ENCODE peak calls at places on chromosomes 7 and 10, in five cellular contexts. Q is stomach, A is fibroblast of lung, E is AG09309, Y is brain microvascular endothelial cell. V is an unnamed sample.

GRCh38 chr10:24184455-24184854 is 24.5 kb upstream of the KIAA1217 start:
- DNase-seq in E (no peak), Q (no peak), A (no peak), Y (no peak), V (no peak)

GRCh38 chr10:78336402-78336791 is 302.7 kb downstream of the RPS24 start:
- DNase-seq in Y (peak), A (peak), E (peak), Q (peak), V (peak)

GRCh38 chr7:42254217-42254616 is 17.2 kb upstream of the GLI3 start:
- DNase-seq in E (no peak), Q (no peak), A (no peak), Y (no peak), V (no peak)

GRCh38 chr7:148991536-148991935 is 36.8 kb downstream of the PDIA4 start:
- DNase-seq in Q (no peak), Y (no peak), A (no peak), E (no peak), V (no peak)

GRCh38 chr10:1293636-1294440 is 237.7 kb downstream of the WDR37 start:
- DNase-seq in E (no peak), A (no peak), Y (no peak), Q (no peak), V (no peak)

GRCh38 chr10:30581779-30582380 is 47.7 kb downstream of the LYZL2 start:
- DNase-seq in Y (peak), E (no peak), A (peak), Q (no peak), V (peak)

GRCh38 chr7:31776616-31777015 is 89.6 kb downstream of the PPP1R17 start:
- DNase-seq in Y (peak), E (peak), A (peak), Q (no peak), V (peak)

GRCh38 chr10:20089884-20090283 is 273.7 kb downstream of the PLXDC2 start:
- DNase-seq in E (no peak), A (no peak), Q (no peak), Y (no peak), V (no peak)

GRCh38 chr10:17232276-17232987 is 4.4 kb downstream of the VIM start:
- DNase-seq in A (no peak), Y (no peak), Q (no peak), E (no peak), V (no peak)

GRCh38 chr10:120015064-120015463 is 122.5 kb downstream of the SEC23IP start:
- DNase-seq in A (no peak), E (no peak), Q (no peak), Y (no peak), V (no peak)

GRCh38 chr10:86308056-86308455 is 58.5 kb downstream of the GRID1 start:
- DNase-seq in Q (no peak), Y (no peak), E (no peak), A (no peak), V (no peak)

GRCh38 chr7:1505731-1506550 is 1.8 kb upstream of the INTS1 start:
- DNase-seq in Y (no peak), A (no peak), E (no peak), Q (no peak), V (no peak)

GRCh38 chr10:90321132-90321816 is 536.6 kb downstream of the HTR7 start:
- DNase-seq in E (no peak), Q (no peak), A (peak), Y (peak), V (no peak)

GRCh38 chr10:45809829-45810228 is 37.5 kb downstream of the AGAP4 start:
- DNase-seq in A (no peak), E (no peak), Y (no peak), Q (no peak), V (no peak)

GRCh38 chr10:102645388-102645740 is 1.1 kb downstream of the TRIM8 start:
- DNase-seq in E (no peak), A (peak), Y (peak), Q (peak), V (peak)

GRCh38 chr10:93126484-93127052 is 52.9 kb downstream of the CYP26A1 start:
- DNase-seq in E (no peak), Y (no peak), A (no peak), Q (no peak), V (no peak)

GRCh38 chr7:87215051-87215450 is 4.5 kb downstream of the TMEM243 start:
- DNase-seq in Y (no peak), Q (no peak), A (no peak), E (no peak), V (no peak)

GRCh38 chr10:24701447-24701846 is 22.2 kb downstream of the ARHGAP21 start:
- DNase-seq in Y (peak), A (peak), E (no peak), Q (no peak), V (no peak)

GRCh38 chr10:70197235-70197952 is 27.1 kb upstream of the SAR1A start:
- DNase-seq in A (no peak), E (no peak), Q (no peak), Y (no peak), V (no peak)

GRCh38 chr7:3722396-3722846 is 421.4 kb downstream of the SDK1 start:
- DNase-seq in Q (no peak), Y (peak), E (no peak), A (peak), V (no peak)

GRCh38 chr7:2999078-2999500 is 44.6 kb downstream of the CARD11 start:
- DNase-seq in Y (no peak), Q (no peak), E (no peak), A (no peak), V (no peak)

GRCh38 chr7:116400526-116400925 is 99.0 kb upstream of the CAV2 start:
- DNase-seq in Q (no peak), E (no peak), A (no peak), Y (no peak), V (no peak)

GRCh38 chr7:94997547-94997946 is 90.2 kb downstream of the PPP1R9A start:
- DNase-seq in A (no peak), Q (no peak), E (no peak), Y (no peak), V (no peak)

GRCh38 chr10:79081353-79082034 is 12.7 kb downstream of the ZMIZ1 start:
- DNase-seq in E (peak), A (peak), Q (no peak), Y (peak), V (peak)

GRCh38 chr7:92809397-92810241 is 26.8 kb downstream of the CDK6 start:
- DNase-seq in Y (peak), Q (peak), A (peak), E (peak), V (peak)

GRCh38 chr7:74119831-74120230 is 36.2 kb downstream of the LIMK1 start:
- DNase-seq in E (no peak), A (no peak), Y (no peak), Q (no peak), V (no peak)

GRCh38 chr10:111650088-111650487 is 533.5 kb downstream of the GPAM start:
- DNase-seq in Y (no peak), A (no peak), E (no peak), Q (no peak), V (no peak)

DNA sequence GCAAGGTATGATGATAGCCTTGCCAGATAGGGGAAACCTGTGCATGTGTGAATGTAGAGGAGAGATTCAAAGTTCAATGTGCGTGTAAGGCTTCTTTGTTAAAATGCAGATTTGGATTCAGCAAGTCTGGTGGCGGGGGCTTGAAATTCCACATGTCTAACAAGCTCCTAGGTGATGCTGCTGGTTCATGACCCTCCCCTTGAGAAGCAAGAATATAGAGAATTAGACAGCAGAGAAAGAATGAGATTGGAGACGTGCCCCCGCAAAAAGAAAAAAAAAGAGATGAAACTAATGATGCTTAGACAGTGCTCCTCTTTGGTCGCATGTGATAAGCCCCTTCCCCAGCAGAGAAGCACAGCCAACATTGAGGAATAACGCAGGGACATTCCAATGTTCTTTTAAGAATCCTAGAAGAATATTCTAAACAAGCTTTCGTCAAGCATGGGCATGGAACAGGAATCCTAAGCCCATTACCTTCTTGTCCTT is 21.1 kb upstream of the MACC1 start:
- DNase-seq in E (no peak), Q (no peak), Y (no peak), A (no peak), V (no peak)
- H3K4me3 ChIP-seq in E (no peak), Q (no peak), Y (no peak), A (no peak), V (no peak)

GRCh38 chr7:144641389-144642044 is 194.3 kb downstream of the TPK1 start:
- DNase-seq in Q (no peak), Y (no peak), E (no peak), A (no peak), V (no peak)
- H3K4me3 ChIP-seq in Q (no peak), Y (no peak), E (no peak), A (no peak), V (no peak)

GRCh38 chr7:7921830-7922229 is 46.8 kb upstream of the GLCCI1 start:
- DNase-seq in A (no peak), Q (no peak), E (no peak), Y (no peak), V (no peak)

GRCh38 chr7:7920056-7920455 is 48.5 kb upstream of the GLCCI1 start:
- DNase-seq in E (no peak), A (no peak), Y (no peak), Q (no peak), V (no peak)

GRCh38 chr7:7918736-7919448 is 49.7 kb upstream of the GLCCI1 start:
- DNase-seq in Q (no peak), Y (no peak), E (no peak), A (no peak), V (no peak)

GRCh38 chr7:7919449-7919945 is 49.1 kb upstream of the GLCCI1 start:
- DNase-seq in Q (no peak), Y (no peak), A (no peak), E (no peak), V (no peak)

DNA sequence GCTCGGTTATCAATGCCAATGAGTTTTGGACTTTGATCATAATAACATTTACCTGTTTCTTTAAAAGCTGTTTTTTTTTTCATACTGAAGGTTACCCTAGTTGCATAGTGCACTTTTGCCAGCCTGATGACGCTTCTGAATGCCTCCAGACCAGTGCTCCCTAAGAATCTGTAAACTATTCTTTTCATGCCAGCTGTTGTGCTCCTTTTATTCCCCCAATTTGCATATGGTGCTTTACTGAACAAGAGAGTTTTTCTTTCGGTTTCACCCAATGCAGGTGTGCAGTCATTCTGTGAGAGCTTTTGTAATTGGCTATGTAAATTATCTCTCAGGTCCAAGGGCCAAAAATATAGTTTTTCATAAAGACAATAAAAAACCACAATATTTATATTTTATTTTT is 48.1 kb upstream of the GLCCI1 start:
- DNase-seq in E (no peak), Q (no peak), A (no peak), Y (no peak), V (no peak)
- H3K4me3 ChIP-seq in E (no peak), Q (peak), A (no peak), Y (no peak), V (no peak)

GRCh38 chr7:123917878-123918277 is 7.2 kb upstream of the SPAM1 start:
- DNase-seq in E (no peak), A (no peak), Y (no peak), Q (no peak), V (no peak)

GRCh38 chr7:123918309-123918708 is 6.7 kb upstream of the SPAM1 start:
- DNase-seq in E (no peak), Q (no peak), Y (no peak), A (no peak), V (no peak)

GRCh38 chr7:123916240-123916724 is 8.8 kb upstream of the SPAM1 start:
- DNase-seq in A (peak), Y (no peak), Q (no peak), E (no peak), V (no peak)
- H3K4me3 ChIP-seq in A (no peak), Y (no peak), Q (no peak), E (no peak), V (no peak)